ENCODE peak calls at places on chromosomes 5 and 9, in six cellular contexts. One of them, this sample, is unnamed. For H3K27me3, the result is how much of the 10 kb centered on the place peaks cover.

GRCh38 chr9:20646656-20647055 is 24.4 kb upstream of the MLLT3 start:
- DNase-seq in heart left ventricle: peak
- DNase-seq in Peyer's patch: no peak
- DNase-seq in breast epithelium: no peak
- DNase-seq in spleen: no peak
- DNase-seq in lower lobe of right lung: no peak
- DNase-seq in this sample: no peak

GRCh38 chr5:39062530-39062929 is 11.7 kb downstream of the RICTOR start:
- DNase-seq in Peyer's patch: no peak
- DNase-seq in spleen: no peak
- DNase-seq in lower lobe of right lung: no peak
- DNase-seq in breast epithelium: no peak
- DNase-seq in heart left ventricle: no peak
- DNase-seq in this sample: no peak

GRCh38 chr5:146130440-146131045 is 25.2 kb upstream of the PLAC8L1 start:
- DNase-seq in spleen: no peak
- DNase-seq in lower lobe of right lung: no peak
- DNase-seq in breast epithelium: no peak
- DNase-seq in heart left ventricle: no peak
- DNase-seq in Peyer's patch: no peak
- DNase-seq in this sample: peak

GRCh38 chr9:121700165-121700830 is 48.9 kb downstream of the DAB2IP start:
- DNase-seq in breast epithelium: peak
- DNase-seq in lower lobe of right lung: peak
- DNase-seq in Peyer's patch: peak
- DNase-seq in heart left ventricle: peak
- DNase-seq in spleen: peak
- DNase-seq in this sample: peak

GRCh38 chr9:100590481-100590880 is 12.6 kb downstream of the CAVIN4 start:
- DNase-seq in spleen: no peak
- DNase-seq in Peyer's patch: no peak
- DNase-seq in heart left ventricle: no peak
- DNase-seq in breast epithelium: no peak
- DNase-seq in lower lobe of right lung: no peak
- DNase-seq in this sample: no peak

GRCh38 chr5:111781200-111781599 is 24.2 kb upstream of the NREP start:
- DNase-seq in breast epithelium: no peak
- DNase-seq in Peyer's patch: no peak
- DNase-seq in heart left ventricle: peak
- DNase-seq in lower lobe of right lung: peak
- DNase-seq in spleen: no peak
- DNase-seq in this sample: no peak

GRCh38 chr5:32138839-32139493 is 35.2 kb downstream of the GOLPH3 start:
- DNase-seq in spleen: no peak
- DNase-seq in lower lobe of right lung: peak
- DNase-seq in heart left ventricle: no peak
- DNase-seq in Peyer's patch: no peak
- DNase-seq in breast epithelium: no peak
- DNase-seq in this sample: no peak

GRCh38 chr5:172109749-172110148 is 78.3 kb downstream of the STK10 start:
- DNase-seq in Peyer's patch: no peak
- DNase-seq in breast epithelium: no peak
- DNase-seq in heart left ventricle: no peak
- DNase-seq in spleen: peak
- DNase-seq in lower lobe of right lung: peak
- DNase-seq in this sample: no peak

GRCh38 chr9:109251080-109251775 is 69.6 kb downstream of the EPB41L4B start:
- DNase-seq in breast epithelium: no peak
- DNase-seq in lower lobe of right lung: peak
- DNase-seq in spleen: no peak
- DNase-seq in Peyer's patch: peak
- DNase-seq in heart left ventricle: no peak
- DNase-seq in this sample: peak

GRCh38 chr9:134625361-134626140 is 16.1 kb upstream of the COL5A1 start:
- DNase-seq in spleen: peak
- DNase-seq in Peyer's patch: no peak
- DNase-seq in lower lobe of right lung: peak
- DNase-seq in heart left ventricle: no peak
- DNase-seq in breast epithelium: peak
- DNase-seq in this sample: no peak

GRCh38 chr9:130073373-130073772 is 19.7 kb downstream of the GPR107 start:
- DNase-seq in lower lobe of right lung: no peak
- DNase-seq in heart left ventricle: no peak
- DNase-seq in breast epithelium: no peak
- DNase-seq in Peyer's patch: no peak
- DNase-seq in spleen: no peak
- DNase-seq in this sample: no peak

GRCh38 chr5:98064118-98064517 is 709.3 kb upstream of the RGMB start:
- DNase-seq in Peyer's patch: no peak
- DNase-seq in spleen: no peak
- DNase-seq in heart left ventricle: no peak
- DNase-seq in lower lobe of right lung: no peak
- DNase-seq in breast epithelium: no peak
- DNase-seq in this sample: no peak

GRCh38 chr9:4812872-4813271 is 20.1 kb downstream of the RCL1 start:
- DNase-seq in Peyer's patch: no peak
- DNase-seq in breast epithelium: no peak
- DNase-seq in spleen: no peak
- DNase-seq in heart left ventricle: no peak
- DNase-seq in lower lobe of right lung: no peak
- DNase-seq in this sample: no peak

DNA sequence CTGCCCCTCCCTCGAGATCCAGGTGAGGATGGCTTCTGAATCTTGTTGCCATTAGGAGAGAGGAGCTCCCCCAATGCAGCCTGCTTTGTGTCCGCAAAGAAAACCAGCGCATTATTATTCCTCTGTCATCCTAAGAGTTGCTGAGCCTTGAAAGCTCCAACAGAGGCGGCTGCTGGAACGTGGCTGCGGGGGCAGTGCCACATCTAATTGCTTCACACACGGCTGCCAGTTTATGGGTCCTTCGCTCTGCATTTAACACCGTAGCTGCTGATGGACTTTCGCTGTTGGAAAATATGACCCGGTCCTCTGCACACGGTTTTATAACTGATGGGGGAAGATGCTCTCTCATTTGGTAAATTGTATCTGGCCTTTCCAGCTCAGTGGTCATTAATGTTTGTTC is 38.0 kb downstream of the ZNF622 start:
- DNase-seq in spleen: no peak
- DNase-seq in Peyer's patch: no peak
- DNase-seq in lower lobe of right lung: no peak
- DNase-seq in breast epithelium: no peak
- DNase-seq in heart left ventricle: no peak
- DNase-seq in this sample: no peak
- H3K27me3 ChIP-seq in spleen: under half
- H3K27me3 ChIP-seq in Peyer's patch: under half
- H3K27me3 ChIP-seq in lower lobe of right lung: under half
- H3K27me3 ChIP-seq in breast epithelium: under half
- H3K27me3 ChIP-seq in heart left ventricle: under half
- H3K27me3 ChIP-seq in this sample: under half

DNA sequence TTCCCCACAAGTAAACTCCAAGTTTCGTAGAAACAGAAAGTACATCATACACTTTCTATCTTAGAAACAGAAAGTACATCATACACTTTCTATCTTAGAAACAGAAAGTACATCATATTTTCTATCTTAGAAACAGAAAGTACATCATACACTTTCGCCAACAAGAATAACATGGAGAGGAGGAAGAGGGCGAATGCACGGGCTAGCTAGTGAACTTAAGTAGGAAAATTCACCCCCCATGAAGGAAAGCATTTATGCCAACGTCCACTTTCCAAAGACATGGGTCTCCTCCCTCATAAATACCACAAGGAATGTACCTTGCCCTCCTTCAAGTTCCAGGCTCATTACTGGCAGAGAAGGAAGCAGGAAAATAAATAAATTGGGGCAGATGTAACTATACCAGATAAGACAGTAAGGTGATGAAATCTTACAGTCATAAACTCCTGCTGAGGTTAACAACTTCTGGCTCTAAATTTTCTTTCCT is 64.7 kb downstream of the FRMD3 start:
- DNase-seq in Peyer's patch: peak
- DNase-seq in lower lobe of right lung: no peak
- DNase-seq in spleen: no peak
- DNase-seq in heart left ventricle: no peak
- DNase-seq in breast epithelium: no peak
- DNase-seq in this sample: peak
- H3K4me3 ChIP-seq in Peyer's patch: peak
- H3K4me3 ChIP-seq in lower lobe of right lung: peak
- H3K4me3 ChIP-seq in spleen: peak
- H3K4me3 ChIP-seq in heart left ventricle: no peak
- H3K4me3 ChIP-seq in breast epithelium: peak
- H3K4me3 ChIP-seq in this sample: peak

DNA sequence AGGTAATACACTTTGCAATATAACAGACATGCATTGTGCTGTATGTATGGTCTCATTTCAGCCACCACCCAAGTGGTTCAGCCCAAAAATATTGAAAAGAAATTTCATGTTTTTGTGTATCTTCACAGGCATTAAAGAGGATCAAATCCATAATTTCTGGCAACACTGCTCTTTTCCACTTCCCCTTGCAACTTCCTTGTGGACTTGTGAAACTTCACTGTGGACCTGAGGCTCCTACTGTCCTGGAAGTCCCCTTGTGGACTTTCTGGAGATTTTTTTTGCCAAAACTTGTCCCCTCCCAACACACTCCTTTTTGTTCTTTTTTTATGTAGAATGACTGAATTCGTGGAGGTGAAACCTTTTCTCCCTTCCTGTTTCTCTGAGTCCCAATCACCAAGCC is 14.3 kb downstream of the OTULINL start:
- DNase-seq in spleen: no peak
- DNase-seq in lower lobe of right lung: no peak
- DNase-seq in heart left ventricle: no peak
- DNase-seq in breast epithelium: no peak
- DNase-seq in Peyer's patch: no peak
- DNase-seq in this sample: no peak
- H3K27ac ChIP-seq in spleen: peak
- H3K27ac ChIP-seq in lower lobe of right lung: peak
- H3K27ac ChIP-seq in heart left ventricle: no peak
- H3K27ac ChIP-seq in breast epithelium: no peak
- H3K27ac ChIP-seq in Peyer's patch: peak
- H3K27ac ChIP-seq in this sample: no peak

GRCh38 chr5:170252109-170252508 is 19.3 kb downstream of the C5orf58 start:
- DNase-seq in breast epithelium: no peak
- DNase-seq in Peyer's patch: no peak
- DNase-seq in spleen: no peak
- DNase-seq in lower lobe of right lung: no peak
- DNase-seq in heart left ventricle: no peak
- DNase-seq in this sample: no peak

GRCh38 chr5:170251462-170251861 is 18.7 kb downstream of the C5orf58 start:
- DNase-seq in heart left ventricle: no peak
- DNase-seq in breast epithelium: no peak
- DNase-seq in lower lobe of right lung: no peak
- DNase-seq in Peyer's patch: no peak
- DNase-seq in spleen: no peak
- DNase-seq in this sample: no peak

GRCh38 chr5:170252710-170253350 is 20.0 kb downstream of the C5orf58 start:
- DNase-seq in heart left ventricle: no peak
- DNase-seq in breast epithelium: no peak
- DNase-seq in lower lobe of right lung: no peak
- DNase-seq in Peyer's patch: no peak
- DNase-seq in spleen: no peak
- DNase-seq in this sample: no peak

GRCh38 chr5:170249360-170249759 is 16.6 kb downstream of the C5orf58 start:
- DNase-seq in breast epithelium: no peak
- DNase-seq in spleen: no peak
- DNase-seq in Peyer's patch: no peak
- DNase-seq in lower lobe of right lung: no peak
- DNase-seq in heart left ventricle: no peak
- DNase-seq in this sample: no peak

GRCh38 chr5:170250810-170251317 is 18.1 kb downstream of the C5orf58 start:
- DNase-seq in spleen: no peak
- DNase-seq in lower lobe of right lung: no peak
- DNase-seq in heart left ventricle: no peak
- DNase-seq in Peyer's patch: no peak
- DNase-seq in breast epithelium: no peak
- DNase-seq in this sample: no peak
- H3K27me3 ChIP-seq in spleen: under half
- H3K27me3 ChIP-seq in lower lobe of right lung: under half
- H3K27me3 ChIP-seq in heart left ventricle: under half
- H3K27me3 ChIP-seq in Peyer's patch: under half
- H3K27me3 ChIP-seq in breast epithelium: under half
- H3K27me3 ChIP-seq in this sample: under half

DNA sequence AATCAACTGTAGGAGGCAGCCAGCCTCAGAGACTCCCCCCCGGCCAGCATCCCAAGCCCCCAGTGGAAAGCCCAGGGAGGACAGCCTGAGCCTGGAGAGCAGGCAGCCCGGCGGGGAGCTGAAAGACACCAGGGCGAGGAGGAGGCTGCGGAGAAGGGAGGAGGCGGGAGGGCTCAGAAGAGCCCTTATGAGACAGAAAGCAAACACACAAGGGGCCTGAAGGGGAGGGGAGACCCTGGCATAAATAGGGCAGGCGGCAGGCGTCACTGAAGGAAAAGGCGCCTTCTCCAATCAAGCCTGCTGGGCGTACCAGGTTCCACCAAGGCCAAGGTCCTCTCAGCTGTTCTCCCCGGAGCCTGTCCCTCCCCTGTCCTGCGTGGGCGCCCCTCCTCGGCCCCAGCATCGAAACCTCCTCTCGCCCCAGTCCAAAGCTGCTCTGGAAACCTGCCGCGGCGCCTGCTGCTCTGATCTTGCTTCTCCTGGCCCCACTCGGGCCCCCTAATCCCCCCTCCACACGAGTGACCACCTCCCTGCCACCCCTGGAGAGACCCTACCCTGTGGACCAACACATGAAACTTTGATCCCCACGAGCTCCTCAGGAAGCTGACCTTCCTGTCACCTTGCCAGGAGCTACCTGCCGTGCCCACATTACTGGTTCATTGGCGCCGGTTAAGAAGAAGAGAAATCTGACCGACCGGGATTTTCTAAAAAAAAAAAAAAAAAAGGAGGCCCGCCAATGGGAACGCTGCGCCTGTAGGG is 1.2 kb downstream of the SLC9A3 start:
- DNase-seq in spleen: no peak
- DNase-seq in heart left ventricle: no peak
- DNase-seq in lower lobe of right lung: no peak
- DNase-seq in breast epithelium: no peak
- DNase-seq in Peyer's patch: peak
- DNase-seq in this sample: peak
- H3K4me3 ChIP-seq in spleen: no peak
- H3K4me3 ChIP-seq in heart left ventricle: no peak
- H3K4me3 ChIP-seq in lower lobe of right lung: no peak
- H3K4me3 ChIP-seq in breast epithelium: peak
- H3K4me3 ChIP-seq in Peyer's patch: peak
- H3K4me3 ChIP-seq in this sample: peak

GRCh38 chr9:116990592-116990991 is 303.5 kb downstream of the TRIM32 start:
- DNase-seq in Peyer's patch: no peak
- DNase-seq in spleen: no peak
- DNase-seq in breast epithelium: no peak
- DNase-seq in lower lobe of right lung: no peak
- DNase-seq in heart left ventricle: no peak
- DNase-seq in this sample: no peak

GRCh38 chr9:116980582-116980981 is 293.5 kb downstream of the TRIM32 start:
- DNase-seq in breast epithelium: no peak
- DNase-seq in Peyer's patch: no peak
- DNase-seq in lower lobe of right lung: no peak
- DNase-seq in heart left ventricle: no peak
- DNase-seq in spleen: no peak
- DNase-seq in this sample: no peak

GRCh38 chr9:116987902-116988301 is 300.8 kb downstream of the TRIM32 start:
- DNase-seq in breast epithelium: no peak
- DNase-seq in heart left ventricle: no peak
- DNase-seq in lower lobe of right lung: no peak
- DNase-seq in spleen: no peak
- DNase-seq in Peyer's patch: no peak
- DNase-seq in this sample: no peak

GRCh38 chr9:116984111-116984510 is 297.0 kb downstream of the TRIM32 start:
- DNase-seq in spleen: no peak
- DNase-seq in Peyer's patch: no peak
- DNase-seq in heart left ventricle: no peak
- DNase-seq in lower lobe of right lung: no peak
- DNase-seq in breast epithelium: no peak
- DNase-seq in this sample: no peak

GRCh38 chr9:116985636-116986414 is 298.7 kb downstream of the TRIM32 start:
- DNase-seq in lower lobe of right lung: no peak
- DNase-seq in heart left ventricle: no peak
- DNase-seq in breast epithelium: no peak
- DNase-seq in spleen: no peak
- DNase-seq in Peyer's patch: no peak
- DNase-seq in this sample: no peak
- H3K27ac ChIP-seq in lower lobe of right lung: no peak
- H3K27ac ChIP-seq in heart left ventricle: no peak
- H3K27ac ChIP-seq in breast epithelium: no peak
- H3K27ac ChIP-seq in spleen: no peak
- H3K27ac ChIP-seq in Peyer's patch: no peak
- H3K27ac ChIP-seq in this sample: no peak

This sample was measured in small intestine.